ENCODE peak calls at places on chromosomes 6 and 20, in eight cellular contexts. O is BE2C, X is ascending aorta, A is Panc1, J is lower lobe of right lung, W is ovary, G is mucosa of descending colon, V is astrocyte of the cerebellum. N is an unnamed sample.

GRCh38 chr20:2314759-2315439 is 19.1 kb downstream of the TGM3 start:
- DNase-seq in O (peak), X (peak), A (no peak), J (no peak), W (no peak), G (no peak), V (peak), N (no peak)

GRCh38 chr20:18057994-18058349 is 256 bp upstream of the OVOL2 start:
- DNase-seq in O (no peak), X (peak), A (no peak), J (peak), W (no peak), G (no peak), V (no peak), N (no peak)

GRCh38 chr6:6686748-6687601 is 98.5 kb downstream of the LY86 start:
- DNase-seq in O (peak), X (peak), A (no peak), J (peak), W (peak), G (peak), V (no peak), N (no peak)

GRCh38 chr6:108914235-108915022 is 66.2 kb downstream of the ARMC2 start:
- DNase-seq in O (peak), X (no peak), A (no peak), J (no peak), W (peak), G (no peak), V (no peak), N (no peak)

GRCh38 chr6:44494011-44494501 is 106.5 kb downstream of the CDC5L start:
- DNase-seq in O (no peak), X (no peak), A (peak), J (no peak), W (no peak), G (no peak), V (no peak), N (peak)

GRCh38 chr20:1854246-1854645 is 41.0 kb upstream of the SIRPA start:
- DNase-seq in O (no peak), X (no peak), A (no peak), J (no peak), W (no peak), G (no peak), V (no peak), N (no peak)

GRCh38 chr6:136774228-136775041 is 17.8 kb downstream of the MAP3K5 start:
- DNase-seq in O (no peak), X (no peak), A (no peak), J (no peak), W (no peak), G (no peak), V (no peak), N (peak)

GRCh38 chr6:31782126-31782941 is 5.2 kb upstream of the VWA7 start:
- DNase-seq in O (no peak), X (no peak), A (no peak), J (no peak), W (no peak), G (no peak), V (no peak), N (peak)

GRCh38 chr6:92459606-92460005 is 959.8 kb downstream of the EPHA7 start:
- DNase-seq in O (no peak), X (no peak), A (no peak), J (no peak), W (no peak), G (no peak), V (no peak), N (no peak)

GRCh38 chr20:3749689-3750639 is 17.5 kb downstream of the HSPA12B start:
- DNase-seq in O (peak), X (no peak), A (no peak), J (peak), W (no peak), G (no peak), V (no peak), N (peak)

GRCh38 chr6:16758163-16758975 is 2.9 kb downstream of the ATXN1 start:
- DNase-seq in O (peak), X (no peak), A (no peak), J (no peak), W (no peak), G (no peak), V (no peak), N (peak)

GRCh38 chr6:16760536-16761468 is at the start of gene ATXN1:
- DNase-seq in O (peak), X (peak), A (no peak), J (peak), W (peak), G (peak), V (no peak), N (peak)

GRCh38 chr6:16759181-16759645 is 2.0 kb downstream of the ATXN1 start:
- DNase-seq in O (no peak), X (no peak), A (no peak), J (no peak), W (no peak), G (no peak), V (no peak), N (no peak)

GRCh38 chr6:16761469-16762264 is 407 bp upstream of the ATXN1 start:
- DNase-seq in O (peak), X (peak), A (no peak), J (peak), W (peak), G (peak), V (no peak), N (peak)

DNA sequence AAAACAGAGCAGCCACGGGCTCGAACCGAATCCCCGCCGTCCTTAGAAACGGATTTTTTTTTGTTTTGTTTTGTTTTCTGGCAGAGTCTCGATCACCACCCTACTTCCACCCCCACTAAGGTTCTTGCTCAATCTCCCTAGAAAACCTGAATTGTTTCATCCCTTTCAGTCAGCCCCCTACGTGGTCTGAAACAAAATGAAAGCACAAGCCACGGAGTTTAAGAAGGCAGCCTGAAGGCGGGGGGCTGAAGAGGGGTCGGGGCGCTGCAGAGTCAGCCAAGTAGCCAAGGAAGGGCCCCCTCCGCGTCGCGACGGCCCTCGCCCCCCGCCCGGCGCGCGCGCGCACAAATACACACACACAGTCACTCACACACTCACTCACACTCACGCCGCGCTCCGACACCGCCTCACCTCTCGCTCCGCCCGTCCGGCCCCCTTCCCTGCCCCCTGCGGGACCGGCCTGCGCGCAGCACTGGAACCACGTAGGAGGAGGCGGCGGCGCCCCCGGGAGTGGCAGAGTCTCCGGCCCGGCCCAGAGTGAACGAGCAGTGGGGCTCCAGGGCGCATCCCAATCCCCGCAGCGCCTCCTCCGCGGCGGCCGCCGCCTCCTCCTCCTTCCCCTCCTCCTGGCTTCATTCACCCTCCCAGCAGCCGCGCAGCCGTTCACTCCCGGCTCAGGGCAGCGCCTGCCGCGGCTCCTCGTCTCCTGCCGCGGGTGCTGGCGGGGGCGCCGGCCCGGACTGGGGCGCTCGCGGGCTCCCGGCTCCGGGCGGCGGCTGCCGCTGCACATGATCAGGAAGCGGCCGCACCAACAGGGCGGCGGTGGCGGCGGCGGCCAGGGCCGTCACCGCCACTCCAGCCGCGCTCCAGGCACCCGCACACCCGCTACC is 1.4 kb downstream of the ATXN1 start:
- DNase-seq in O (peak), X (peak), A (no peak), J (peak), W (peak), G (peak), V (no peak), N (peak)
- TF ChIP-seq CTCF in O (no peak), X (no peak), A (no peak), J (peak), W (no peak), G (no peak), V (no peak), N (no peak)

GRCh38 chr6:85866758-85867401 is 224.2 kb upstream of the SYNCRIP start:
- DNase-seq in O (no peak), X (no peak), A (no peak), J (no peak), W (no peak), G (no peak), V (no peak), N (no peak)

GRCh38 chr6:85865665-85866372 is 223.1 kb upstream of the SYNCRIP start:
- DNase-seq in O (no peak), X (no peak), A (no peak), J (no peak), W (no peak), G (no peak), V (peak), N (no peak)

GRCh38 chr6:85866373-85866740 is 223.7 kb upstream of the SYNCRIP start:
- DNase-seq in O (no peak), X (no peak), A (no peak), J (no peak), W (no peak), G (no peak), V (no peak), N (no peak)

GRCh38 chr6:85867595-85867994 is 224.9 kb upstream of the SYNCRIP start:
- DNase-seq in O (no peak), X (no peak), A (no peak), J (no peak), W (no peak), G (no peak), V (no peak), N (no peak)

DNA sequence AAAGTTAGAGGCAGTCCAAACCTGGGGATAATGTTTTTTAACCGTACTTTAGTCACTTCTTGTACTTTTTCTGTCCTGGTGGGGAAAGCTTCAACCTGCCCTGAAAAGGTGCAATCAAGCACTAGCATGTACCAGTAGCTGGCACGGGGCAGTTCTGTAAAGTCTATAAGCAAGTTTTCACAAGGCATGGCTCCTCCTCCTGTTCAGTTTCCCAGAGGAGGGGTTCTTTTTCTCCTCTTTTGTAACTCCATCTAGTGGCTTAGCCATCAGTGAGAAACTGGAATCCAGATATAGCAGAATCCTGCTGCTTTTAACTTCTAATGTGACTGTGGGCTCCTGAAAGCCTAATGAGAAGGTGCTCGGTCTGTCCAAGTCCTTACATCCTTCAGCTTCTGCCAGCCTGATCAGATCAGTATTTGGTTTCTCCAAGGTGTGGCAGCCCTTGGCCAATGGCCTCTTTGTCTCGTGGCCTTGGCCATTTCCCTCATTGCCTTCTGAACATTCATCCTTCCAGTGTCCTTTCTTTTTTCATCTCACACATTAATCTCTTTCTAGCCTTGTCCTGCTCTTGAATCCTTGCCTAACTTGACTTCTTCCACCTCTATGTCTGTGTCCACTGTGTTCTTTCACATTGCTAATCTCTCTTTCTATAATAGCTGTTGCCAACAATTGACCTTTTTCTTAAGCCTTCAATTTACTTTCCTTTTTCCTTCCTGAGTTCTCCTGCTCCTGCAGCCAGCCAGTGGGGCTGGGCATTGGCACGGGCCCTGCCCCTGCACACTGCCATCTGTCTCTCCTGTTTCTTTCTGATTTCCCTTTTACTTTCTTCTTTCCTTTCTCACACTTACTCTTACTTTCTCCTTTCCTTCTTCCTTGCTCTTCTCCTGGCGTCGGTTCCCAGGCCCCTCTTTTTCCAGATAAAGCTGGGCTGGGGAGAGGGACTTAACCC is 222.0 kb upstream of the SYNCRIP start:
- DNase-seq in O (no peak), X (no peak), A (no peak), J (no peak), W (no peak), G (no peak), V (no peak), N (no peak)
- TF ChIP-seq CTCF in O (peak), X (no peak), A (peak), J (no peak), W (no peak), G (no peak), V (peak), N (peak)

DNA sequence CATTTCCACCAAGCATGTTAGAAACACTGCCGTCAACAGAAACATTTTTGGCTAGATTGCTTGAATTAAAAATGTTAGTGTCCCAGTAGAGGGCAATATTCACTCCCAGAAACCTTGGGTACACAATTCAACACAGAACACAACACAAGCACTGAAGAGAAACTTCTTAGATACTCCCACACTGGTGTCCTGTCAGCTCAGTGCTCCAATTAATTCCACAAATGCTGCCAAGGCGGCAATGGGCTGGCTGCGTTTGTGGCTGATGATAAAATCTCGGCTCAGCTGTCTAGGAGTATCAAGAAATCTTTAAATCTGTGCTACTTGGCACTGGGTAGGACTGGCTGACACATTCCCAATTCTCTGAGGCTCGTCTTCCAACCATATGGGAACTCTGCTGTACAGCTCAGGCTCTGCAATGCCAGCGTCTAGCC is 39.3 kb downstream of the BEND3 start:
- DNase-seq in O (no peak), X (no peak), A (no peak), J (no peak), W (no peak), G (no peak), V (no peak), N (peak)
- TF ChIP-seq CTCF in O (peak), X (no peak), A (no peak), J (no peak), W (no peak), G (no peak), V (peak), N (peak)

GRCh38 chr20:37527638-37528441 is at the start of gene BLCAP:
- DNase-seq in O (peak), X (peak), A (peak), J (peak), W (peak), G (peak), V (peak), N (peak)
- TF ChIP-seq CTCF in O (no peak), X (no peak), A (no peak), J (no peak), W (no peak), G (no peak), V (no peak), N (no peak)

GRCh38 chr6:47071681-47072080 is 29.5 kb upstream of the ADGRF1 start:
- DNase-seq in O (no peak), X (no peak), A (no peak), J (no peak), W (no peak), G (no peak), V (no peak), N (no peak)

GRCh38 chr6:47075168-47075567 is 33.0 kb upstream of the ADGRF1 start:
- DNase-seq in O (no peak), X (no peak), A (no peak), J (no peak), W (no peak), G (no peak), V (no peak), N (no peak)

GRCh38 chr6:47075741-47076421 is 33.7 kb upstream of the ADGRF1 start:
- DNase-seq in O (no peak), X (no peak), A (no peak), J (no peak), W (no peak), G (no peak), V (no peak), N (no peak)

GRCh38 chr6:47072667-47073066 is 30.5 kb upstream of the ADGRF1 start:
- DNase-seq in O (no peak), X (no peak), A (no peak), J (no peak), W (no peak), G (no peak), V (no peak), N (no peak)

DNA sequence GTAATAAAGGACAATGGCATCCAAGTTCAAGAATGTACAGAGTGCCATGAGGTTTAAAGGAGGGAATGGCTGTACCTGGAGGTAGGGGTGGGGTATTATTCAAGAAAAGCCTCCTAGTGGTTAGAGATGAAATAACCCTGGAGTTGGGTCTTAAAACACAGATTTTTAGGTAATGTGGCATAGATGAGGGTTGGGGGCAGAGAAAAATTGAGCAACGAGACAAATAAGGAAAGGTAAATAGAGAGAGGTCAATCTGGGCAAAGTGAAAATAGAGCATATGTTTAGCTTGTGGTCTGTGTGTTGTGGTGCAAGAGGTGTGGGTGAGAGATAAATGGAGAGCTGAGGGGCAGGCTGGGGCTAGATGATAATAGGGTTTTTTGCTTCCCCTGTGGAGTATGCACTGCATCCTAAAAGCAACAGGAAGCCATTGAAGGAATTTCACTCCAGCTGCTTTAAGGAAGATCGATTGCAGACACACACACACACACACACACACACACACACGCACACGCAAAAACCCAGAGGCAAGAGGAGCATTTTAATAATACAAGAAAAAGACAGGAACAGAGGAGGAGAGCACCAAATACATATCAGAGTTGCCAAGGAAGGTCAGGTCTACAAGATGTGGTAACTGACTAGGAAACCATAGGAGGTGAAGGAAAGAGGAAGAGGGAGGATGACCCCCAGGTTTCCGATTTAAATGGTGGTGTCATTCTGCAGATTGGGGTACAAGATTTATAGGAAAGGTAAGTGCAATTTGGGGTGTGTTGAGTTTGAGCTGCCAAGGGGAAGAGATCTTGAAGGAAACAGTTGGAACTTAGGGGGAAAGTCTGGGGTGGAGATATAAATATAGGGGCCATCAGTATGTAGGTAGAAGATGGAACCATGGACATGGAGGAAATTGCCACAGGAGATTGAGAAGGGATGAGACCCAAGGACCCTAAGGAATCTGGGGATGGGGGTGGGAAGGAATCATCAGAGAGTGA is 31.3 kb upstream of the ADGRF1 start:
- DNase-seq in O (no peak), X (no peak), A (no peak), J (no peak), W (no peak), G (no peak), V (no peak), N (no peak)
- TF ChIP-seq CTCF in O (peak), X (no peak), A (peak), J (no peak), W (no peak), G (no peak), V (peak), N (peak)